ENCODE peak calls at places on chromosomes 6 and 20, in eight cellular contexts. S is RKO; T is activated CD8-positive, alpha-beta memory T cell treated with anti-CD3 and anti-CD28 coated beads for 48 hours; I is A549; K is GM20000; V is heart left ventricle; B is SW480; J is stimulated activated CD4-positive, alpha-beta T cell treated with anti-CD3 and anti-CD28 coated beads, Interleukin-12 subunit alpha, Interleukin-12 subunit beta, amount 100 ng/mL, for 48 hours. W is an unnamed sample.

GRCh38 chr20:18879262-18879661 is 65.7 kb downstream of the SCP2D1 start:
- DNase-seq in S (no peak), T (no peak), I (no peak), K (no peak), V (no peak), B (peak; percentile 46), J (no peak), W (no peak)

GRCh38 chr20:17971571-17972013 is 2.8 kb downstream of the MGME1 start:
- DNase-seq in S (peak; percentile 79), T (no peak), I (no peak), K (no peak), V (no peak), B (peak; percentile 18), J (no peak), W (no peak)

GRCh38 chr6:12892201-12892600 is 175.6 kb downstream of the PHACTR1 start:
- DNase-seq in S (no peak), T (no peak), I (no peak), K (no peak), V (no peak), B (no peak), J (no peak), W (no peak)

GRCh38 chr20:40860487-40860902 is 168.1 kb upstream of the TOP1 start:
- DNase-seq in S (peak; percentile 48), T (no peak), I (no peak), K (no peak), V (no peak), B (peak; percentile 69), J (no peak), W (no peak)

GRCh38 chr6:1321715-1322114 is 9.8 kb downstream of the FOXQ1 start:
- DNase-seq in S (no peak), T (no peak), I (no peak), K (no peak), V (no peak), B (no peak), J (no peak), W (no peak)

GRCh38 chr20:63969851-63970713 is at the start of gene ZNF512B:
- DNase-seq in S (no peak), T (no peak), I (peak; percentile 67), K (peak; percentile 95), V (peak; percentile 83), B (peak; percentile 59), J (no peak), W (peak; percentile 72)

GRCh38 chr6:30887901-30888300 is 3.6 kb downstream of the DDR1 start:
- DNase-seq in S (no peak), T (no peak), I (no peak), K (no peak), V (no peak), B (no peak), J (no peak), W (no peak)

GRCh38 chr20:56636701-56637100 is 7.6 kb downstream of the TFAP2C start:
- DNase-seq in S (peak; percentile 8), T (no peak), I (peak; percentile 18), K (no peak), V (no peak), B (no peak), J (no peak), W (no peak)

GRCh38 chr20:25389381-25389857 is 1.2 kb downstream of the ABHD12 start:
- DNase-seq in S (peak; percentile 72), T (no peak), I (no peak), K (no peak), V (no peak), B (peak; percentile 45), J (no peak), W (no peak)

GRCh38 chr20:14219801-14220461 is 117.5 kb downstream of the FLRT3 start:
- DNase-seq in S (no peak), T (no peak), I (peak; percentile 31), K (no peak), V (no peak), B (peak; percentile 93), J (no peak), W (no peak)

GRCh38 chr6:158205220-158205944 is 37.2 kb downstream of the GTF2H5 start:
- DNase-seq in S (no peak), T (no peak), I (no peak), K (no peak), V (no peak), B (no peak), J (no peak), W (no peak)

GRCh38 chr20:22744341-22745193 is 160.2 kb upstream of the FOXA2 start:
- DNase-seq in S (no peak), T (no peak), I (no peak), K (no peak), V (no peak), B (no peak), J (no peak), W (no peak)

GRCh38 chr20:53708129-53708968 is 114.7 kb upstream of the ZNF217 start:
- DNase-seq in S (no peak), T (no peak), I (no peak), K (peak; percentile 38), V (no peak), B (peak; percentile 93), J (peak; percentile 35), W (no peak)

GRCh38 chr20:12575352-12576095 is 433.2 kb upstream of the SPTLC3 start:
- DNase-seq in S (no peak), T (no peak), I (no peak), K (no peak), V (peak; percentile 56), B (no peak), J (no peak), W (peak; percentile 15)

GRCh38 chr20:50513169-50514034 is 3.2 kb downstream of the PTPN1 start:
- DNase-seq in S (peak; percentile 99), T (no peak), I (no peak), K (no peak), V (no peak), B (no peak), J (no peak), W (no peak)

GRCh38 chr6:7805828-7806227 is 79.9 kb downstream of the BMP6 start:
- DNase-seq in S (no peak), T (no peak), I (no peak), K (no peak), V (no peak), B (no peak), J (no peak), W (no peak)

GRCh38 chr6:1940381-1940780 is 305.0 kb downstream of the GMDS start:
- DNase-seq in S (no peak), T (no peak), I (no peak), K (peak; percentile 48), V (no peak), B (no peak), J (no peak), W (no peak)

GRCh38 chr6:146598785-146599405 is at the start of gene ADGB:
- DNase-seq in S (no peak), T (no peak), I (peak; percentile 15), K (no peak), V (peak; percentile 89), B (peak; percentile 6), J (no peak), W (peak; percentile 51)

GRCh38 chr6:41167173-41167963 is 4.5 kb upstream of the TREM2 start:
- DNase-seq in S (peak; percentile 42), T (no peak), I (no peak), K (no peak), V (no peak), B (no peak), J (no peak), W (no peak)

GRCh38 chr6:44043036-44043478 is 84.2 kb downstream of the MRPL14 start:
- DNase-seq in S (no peak), T (no peak), I (no peak), K (no peak), V (no peak), B (peak; percentile 29), J (no peak), W (no peak)

GRCh38 chr20:61262514-61262913 is 10.5 kb downstream of the CDH4 start:
- DNase-seq in S (no peak), T (no peak), I (no peak), K (no peak), V (no peak), B (no peak), J (no peak), W (no peak)

GRCh38 chr6:56660374-56660730 is 17.7 kb upstream of the DST start:
- DNase-seq in S (no peak), T (no peak), I (no peak), K (no peak), V (no peak), B (no peak), J (no peak), W (no peak)

GRCh38 chr6:36118550-36119107 is 11.7 kb upstream of the MAPK13 start:
- DNase-seq in S (peak; percentile 45), T (no peak), I (no peak), K (no peak), V (no peak), B (no peak), J (peak; percentile 20), W (peak; percentile 74)

GRCh38 chr20:8150591-8150990 is 18.5 kb downstream of the PLCB1 start:
- DNase-seq in S (no peak), T (no peak), I (no peak), K (no peak), V (no peak), B (no peak), J (no peak), W (no peak)

GRCh38 chr6:108364470-108364869 is 69.6 kb downstream of the AFG1L start:
- DNase-seq in S (no peak), T (no peak), I (no peak), K (no peak), V (no peak), B (no peak), J (no peak), W (no peak)

GRCh38 chr6:89034586-89035251 is 45.8 kb upstream of the PNRC1 start:
- DNase-seq in S (no peak), T (no peak), I (no peak), K (no peak), V (no peak), B (no peak), J (no peak), W (no peak)

GRCh38 chr6:165641672-165642156 is 21.3 kb downstream of the PDE10A start:
- DNase-seq in S (no peak), T (no peak), I (no peak), K (no peak), V (no peak), B (no peak), J (no peak), W (no peak)

W was measured in psoas muscle.